ENCODE peak calls at places on chromosomes 6 and 20, in four cellular contexts. One of them, this sample, is unnamed. For H3K9me3, the result is how much of the 10 kb centered on the place peaks cover.

GRCh38 chr6:90669846-90670245 is 83.0 kb upstream of the MAP3K7 start:
- DNase-seq in A673: no peak
- DNase-seq in GM23248: no peak
- DNase-seq in K562: no peak
- DNase-seq in this sample: no peak

GRCh38 chr6:87669051-87669450 is 33.0 kb downstream of the AKIRIN2 start:
- DNase-seq in A673: no peak
- DNase-seq in K562: no peak
- DNase-seq in GM23248: no peak
- DNase-seq in this sample: no peak

GRCh38 chr20:33291830-33292355 is 8.9 kb downstream of the BPIFB1 start:
- DNase-seq in K562: peak
- DNase-seq in GM23248: peak
- DNase-seq in A673: peak
- DNase-seq in this sample: peak

GRCh38 chr6:43274916-43275597 is 23.0 kb upstream of the SLC22A7 start:
- DNase-seq in K562: no peak
- DNase-seq in A673: no peak
- DNase-seq in GM23248: peak
- DNase-seq in this sample: no peak

GRCh38 chr20:45893831-45894230 is 2.7 kb downstream of the CTSA start:
- DNase-seq in GM23248: no peak
- DNase-seq in A673: peak
- DNase-seq in K562: no peak
- DNase-seq in this sample: no peak

GRCh38 chr20:17849901-17850673 is 118.5 kb downstream of the SNX5 start:
- DNase-seq in GM23248: peak
- DNase-seq in K562: no peak
- DNase-seq in A673: no peak
- DNase-seq in this sample: peak

GRCh38 chr20:34940126-34940525 is 15.5 kb downstream of the GSS start:
- DNase-seq in A673: no peak
- DNase-seq in GM23248: no peak
- DNase-seq in K562: no peak
- DNase-seq in this sample: no peak

GRCh38 chr20:44357555-44358130 is 2.1 kb downstream of the HNF4A start:
- DNase-seq in K562: no peak
- DNase-seq in GM23248: no peak
- DNase-seq in A673: no peak
- DNase-seq in this sample: no peak

GRCh38 chr6:10621227-10621626 is 73.2 kb downstream of the C6orf52 start:
- DNase-seq in GM23248: peak
- DNase-seq in K562: peak
- DNase-seq in A673: no peak
- DNase-seq in this sample: no peak

GRCh38 chr6:16471222-16471784 is 232.9 kb downstream of the GMPR start:
- DNase-seq in A673: peak
- DNase-seq in GM23248: no peak
- DNase-seq in K562: no peak
- DNase-seq in this sample: no peak

GRCh38 chr20:34112600-34113061 is 588 bp upstream of the EIF2S2 start:
- DNase-seq in GM23248: peak
- DNase-seq in K562: peak
- DNase-seq in A673: peak
- DNase-seq in this sample: no peak

GRCh38 chr6:87972279-87972678 is 75.4 kb upstream of the SPACA1 start:
- DNase-seq in K562: no peak
- DNase-seq in A673: no peak
- DNase-seq in GM23248: no peak
- DNase-seq in this sample: no peak

GRCh38 chr20:46894971-46895905 is 595 bp downstream of the EYA2 start:
- DNase-seq in K562: no peak
- DNase-seq in GM23248: peak
- DNase-seq in A673: no peak
- DNase-seq in this sample: peak

GRCh38 chr20:20630551-20630950 is 81.9 kb downstream of the RALGAPA2 start:
- DNase-seq in GM23248: no peak
- DNase-seq in K562: no peak
- DNase-seq in A673: no peak
- DNase-seq in this sample: peak

GRCh38 chr6:136772685-136773472 is 19.4 kb downstream of the MAP3K5 start:
- DNase-seq in GM23248: no peak
- DNase-seq in K562: no peak
- DNase-seq in A673: no peak
- DNase-seq in this sample: no peak

GRCh38 chr6:89449182-89449581 is 16.2 kb downstream of the ANKRD6 start:
- DNase-seq in A673: no peak
- DNase-seq in K562: no peak
- DNase-seq in GM23248: no peak
- DNase-seq in this sample: no peak

GRCh38 chr6:27188206-27188884 is 59.2 kb upstream of the PRSS16 start:
- DNase-seq in K562: peak
- DNase-seq in GM23248: peak
- DNase-seq in A673: peak
- DNase-seq in this sample: peak

GRCh38 chr6:126824226-126824625 is 294.2 kb upstream of the RSPO3 start:
- DNase-seq in A673: no peak
- DNase-seq in K562: no peak
- DNase-seq in GM23248: no peak
- DNase-seq in this sample: no peak

GRCh38 chr6:90870561-90870960 is 283.7 kb upstream of the MAP3K7 start:
- DNase-seq in GM23248: no peak
- DNase-seq in K562: no peak
- DNase-seq in A673: no peak
- DNase-seq in this sample: peak

GRCh38 chr6:53635322-53635721 is 30.2 kb downstream of the KLHL31 start:
- DNase-seq in GM23248: no peak
- DNase-seq in K562: no peak
- DNase-seq in A673: no peak
- DNase-seq in this sample: peak

GRCh38 chr6:132910759-132911158 is 96.4 kb downstream of the RPS12 start:
- DNase-seq in K562: no peak
- DNase-seq in A673: no peak
- DNase-seq in GM23248: no peak
- DNase-seq in this sample: no peak

GRCh38 chr6:80622641-80623040 is 516.2 kb downstream of the BCKDHB start:
- DNase-seq in A673: no peak
- DNase-seq in GM23248: no peak
- DNase-seq in K562: no peak
- DNase-seq in this sample: peak

GRCh38 chr20:63101781-63102719 is 95.3 kb upstream of the BHLHE23 start:
- DNase-seq in A673: peak
- DNase-seq in K562: no peak
- DNase-seq in GM23248: peak
- DNase-seq in this sample: peak

GRCh38 chr6:70823651-70824050 is 133.2 kb downstream of the B3GAT2 start:
- DNase-seq in A673: no peak
- DNase-seq in GM23248: no peak
- DNase-seq in K562: no peak
- DNase-seq in this sample: no peak

GRCh38 chr6:149433405-149433804 is 33.3 kb downstream of the SUMO4 start:
- DNase-seq in GM23248: peak
- DNase-seq in K562: no peak
- DNase-seq in A673: no peak
- DNase-seq in this sample: no peak

GRCh38 chr20:1941226-1941625 is 46.0 kb downstream of the SIRPA start:
- DNase-seq in A673: no peak
- DNase-seq in GM23248: peak
- DNase-seq in K562: no peak
- DNase-seq in this sample: peak

GRCh38 chr6:145017516-145017915 is 717.8 kb downstream of the EPM2A start:
- DNase-seq in A673: no peak
- DNase-seq in GM23248: peak
- DNase-seq in K562: no peak
- DNase-seq in this sample: no peak

GRCh38 chr6:52306972-52307849 is 22.7 kb upstream of the MCM3 start:
- DNase-seq in K562: no peak
- DNase-seq in GM23248: no peak
- DNase-seq in A673: no peak
- DNase-seq in this sample: no peak

GRCh38 chr6:68651018-68651985 is 16.2 kb downstream of the ADGRB3 start:
- DNase-seq in K562: no peak
- DNase-seq in GM23248: no peak
- DNase-seq in A673: no peak
- DNase-seq in this sample: no peak

GRCh38 chr6:1950631-1951030 is 294.8 kb downstream of the GMDS start:
- DNase-seq in K562: no peak
- DNase-seq in A673: no peak
- DNase-seq in GM23248: no peak
- DNase-seq in this sample: no peak

DNA sequence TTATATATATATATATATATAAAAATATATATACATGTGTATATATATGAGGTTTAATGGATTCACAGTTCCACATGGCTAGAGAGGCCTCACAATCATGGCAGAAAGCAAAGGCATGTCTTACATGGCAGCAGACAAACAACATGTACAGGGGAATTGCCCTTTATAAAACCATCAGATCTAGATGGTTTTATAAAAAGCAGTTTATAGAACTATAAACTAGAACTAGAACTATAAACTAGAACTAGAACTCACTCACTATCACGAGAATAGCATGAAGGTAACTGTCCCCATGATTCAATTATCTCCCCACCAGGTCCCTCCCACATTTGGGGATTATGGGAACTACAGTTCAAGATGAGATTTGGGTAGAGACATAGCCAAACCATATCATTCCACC is 56.8 kb downstream of the PDSS2 start:
- DNase-seq in A673: no peak
- DNase-seq in K562: no peak
- DNase-seq in GM23248: no peak
- DNase-seq in this sample: no peak
- H3K9me3 ChIP-seq in A673: under half
- H3K9me3 ChIP-seq in K562: under half
- H3K9me3 ChIP-seq in GM23248: under half
- H3K9me3 ChIP-seq in this sample: under half

DNA sequence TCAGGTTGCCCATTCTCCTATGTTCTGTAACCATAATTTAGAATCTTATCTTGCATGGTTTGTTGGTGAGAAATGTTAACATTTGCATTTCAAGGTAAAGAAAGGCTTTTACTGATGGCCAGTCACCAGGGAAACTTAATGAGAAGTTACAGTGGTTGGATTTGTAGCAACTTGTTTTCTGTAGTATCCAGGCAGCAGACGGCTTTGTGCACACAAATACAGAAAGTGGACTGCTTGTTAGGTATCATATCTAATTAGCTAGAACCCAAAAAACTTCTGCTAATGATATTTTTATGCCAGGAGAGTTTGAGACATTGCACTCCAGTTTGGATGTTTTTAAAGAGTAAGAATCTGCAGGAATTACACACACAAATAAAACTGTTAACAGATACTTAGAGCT is 578.0 kb downstream of the DOK5 start:
- DNase-seq in A673: no peak
- DNase-seq in GM23248: no peak
- DNase-seq in K562: no peak
- DNase-seq in this sample: no peak
- H3K9me3 ChIP-seq in A673: under half
- H3K9me3 ChIP-seq in GM23248: under half
- H3K9me3 ChIP-seq in K562: under half
- H3K9me3 ChIP-seq in this sample: under half

DNA sequence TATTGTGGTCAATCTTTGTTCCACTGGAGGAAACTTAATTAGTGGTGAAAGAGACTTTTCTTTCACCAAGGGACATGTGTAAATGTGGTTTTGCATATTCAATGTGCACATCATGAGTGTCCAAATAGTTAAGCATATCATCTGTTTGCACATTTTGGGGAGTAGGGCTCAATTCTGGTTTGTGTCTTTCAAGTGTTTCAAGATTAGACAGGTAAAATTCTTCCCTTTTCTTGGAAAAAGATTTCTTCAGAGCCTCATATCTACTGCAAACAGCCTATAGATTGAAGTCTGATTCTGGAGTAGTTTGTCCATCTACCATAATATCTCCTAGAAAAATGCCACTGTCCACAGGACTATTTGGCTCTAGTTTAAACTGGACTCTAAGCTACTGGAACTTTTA is 26.9 kb upstream of the DEFB118 start:
- DNase-seq in GM23248: no peak
- DNase-seq in A673: no peak
- DNase-seq in K562: no peak
- DNase-seq in this sample: no peak
- H3K9me3 ChIP-seq in GM23248: under half
- H3K9me3 ChIP-seq in A673: under half
- H3K9me3 ChIP-seq in K562: under half
- H3K9me3 ChIP-seq in this sample: under half

GRCh38 chr20:42703744-42704143 is 486.0 kb downstream of the PTPRT start:
- DNase-seq in A673: no peak
- DNase-seq in K562: no peak
- DNase-seq in GM23248: no peak
- DNase-seq in this sample: no peak
- H3K9me3 ChIP-seq in A673: under half
- H3K9me3 ChIP-seq in K562: under half
- H3K9me3 ChIP-seq in GM23248: under half
- H3K9me3 ChIP-seq in this sample: under half

DNA sequence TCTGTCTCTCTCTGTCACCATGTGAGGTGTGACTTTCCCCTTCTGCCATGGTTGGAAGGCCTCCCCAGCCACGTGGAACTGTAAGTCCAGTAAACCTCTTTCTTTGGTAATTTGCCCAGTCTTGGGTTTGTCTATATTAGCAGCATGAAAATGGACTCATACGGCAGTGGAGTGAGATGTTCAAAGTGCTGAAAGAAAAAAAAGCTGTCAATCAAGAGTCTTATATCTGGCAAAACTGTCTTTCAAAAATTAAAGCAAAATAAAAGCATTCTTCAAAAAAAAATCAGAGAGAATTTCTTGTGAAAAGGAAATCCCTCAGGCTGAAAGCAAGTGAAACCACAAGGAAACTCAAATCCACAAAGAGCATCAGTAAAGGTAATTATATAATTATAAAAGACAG is 15.4 kb upstream of the KIF25 start:
- DNase-seq in K562: no peak
- DNase-seq in A673: no peak
- DNase-seq in GM23248: no peak
- DNase-seq in this sample: no peak
- H3K9me3 ChIP-seq in K562: under half
- H3K9me3 ChIP-seq in A673: under half
- H3K9me3 ChIP-seq in GM23248: under half
- H3K9me3 ChIP-seq in this sample: under half

GRCh38 chr6:342832-343179 is 48.7 kb upstream of the IRF4 start:
- DNase-seq in A673: no peak
- DNase-seq in K562: no peak
- DNase-seq in GM23248: no peak
- DNase-seq in this sample: no peak
- H3K9me3 ChIP-seq in A673: under half
- H3K9me3 ChIP-seq in K562: under half
- H3K9me3 ChIP-seq in GM23248: under half
- H3K9me3 ChIP-seq in this sample: under half

GRCh38 chr6:110554441-110554840 is 78.0 kb upstream of the SLC22A16 start:
- DNase-seq in K562: no peak
- DNase-seq in A673: no peak
- DNase-seq in GM23248: no peak
- DNase-seq in this sample: no peak
- H3K9me3 ChIP-seq in K562: under half
- H3K9me3 ChIP-seq in A673: under half
- H3K9me3 ChIP-seq in GM23248: under half
- H3K9me3 ChIP-seq in this sample: under half

This sample was measured in mammary epithelial cell.